ENCODE peak calls at places on chromosomes 12 and 14, in eight cellular contexts. T is H1, D is GM23338, F is HepG2, C is HCT116, E is K562, Y is GM12878, V is endothelial cell of umbilical vein. R is an unnamed sample.

GRCh38 chr12:31482816-31483215 is 108.1 kb downstream of the DENND5B start:
- DNase-seq in T (no peak), Y (no peak), D (no peak), C (peak; percentile 51), E (no peak), V (peak; percentile 33), F (no peak), R (no peak)

GRCh38 chr14:68111733-68112270 is 292.2 kb downstream of the RAD51B start:
- DNase-seq in D (no peak), Y (no peak), F (no peak), T (no peak), C (no peak), E (no peak), V (no peak), R (no peak)

GRCh38 chr14:35248476-35248788 is 43.8 kb upstream of the PSMA6 start:
- DNase-seq in D (no peak), Y (no peak), F (no peak), V (no peak), E (no peak), C (no peak), T (no peak), R (no peak)

GRCh38 chr14:88380405-88380804 is 5.1 kb upstream of the SPATA7 start:
- DNase-seq in C (no peak), V (no peak), Y (no peak), F (no peak), D (peak; percentile 27), E (no peak), T (no peak), R (no peak)

GRCh38 chr14:38208825-38209562 is 1.3 kb downstream of the SSTR1 start:
- DNase-seq in C (no peak), E (no peak), Y (no peak), V (peak; percentile 47), D (peak; percentile 70), F (peak; percentile 33), T (peak; percentile 79), R (no peak)

GRCh38 chr14:31858868-31859267 is 218.2 kb upstream of the ARHGAP5 start:
- DNase-seq in T (no peak), C (no peak), Y (no peak), D (no peak), F (peak; percentile 58), E (no peak), V (no peak), R (no peak)

GRCh38 chr12:10726945-10727344 is 3.8 kb upstream of the YBX3 start:
- DNase-seq in F (no peak), V (no peak), D (no peak), Y (no peak), C (no peak), E (no peak), T (no peak), R (no peak)

GRCh38 chr12:3933074-3933818 is 60.0 kb upstream of the PARP11 start:
- DNase-seq in F (no peak), C (no peak), T (no peak), V (no peak), Y (no peak), E (no peak), D (no peak), R (no peak)

GRCh38 chr12:617304-617915 is 45.8 kb downstream of the NINJ2 start:
- DNase-seq in F (peak; percentile 77), C (no peak), T (no peak), E (no peak), Y (no peak), D (no peak), V (peak; percentile 19), R (no peak)

GRCh38 chr14:78081245-78081644 is 88.9 kb upstream of the NRXN3 start:
- DNase-seq in C (no peak), F (no peak), D (no peak), Y (no peak), V (no peak), T (no peak), E (no peak), R (no peak)

GRCh38 chr12:52976574-52977071 is 27.7 kb downstream of the KRT18 start:
- DNase-seq in D (peak; percentile 43), T (no peak), C (no peak), V (no peak), F (no peak), Y (no peak), E (no peak), R (no peak)

GRCh38 chr12:121830134-121830533 is 26.3 kb downstream of the SETD1B start:
- DNase-seq in Y (no peak), V (no peak), T (no peak), E (no peak), D (no peak), F (no peak), C (no peak), R (no peak)

GRCh38 chr12:102522768-102523167 is 42.4 kb upstream of the IGF1 start:
- DNase-seq in V (no peak), F (peak; percentile 14), C (no peak), E (no peak), T (no peak), Y (no peak), D (peak; percentile 19), R (no peak)

GRCh38 chr12:105993766-105994165 is 145.0 kb downstream of the NUAK1 start:
- DNase-seq in V (no peak), E (no peak), D (no peak), F (no peak), T (no peak), C (no peak), Y (no peak), R (no peak)

GRCh38 chr12:25458047-25458552 is 95.0 kb downstream of the LMNTD1 start:
- DNase-seq in C (peak; percentile 95), Y (no peak), E (no peak), F (peak; percentile 7), T (no peak), D (no peak), V (peak; percentile 91), R (peak; percentile 24)

GRCh38 chr14:68637106-68638021 is 155.5 kb downstream of the ZFP36L1 start:
- DNase-seq in Y (no peak), T (peak; percentile 26), F (no peak), D (no peak), E (no peak), V (no peak), C (no peak), R (no peak)

GRCh38 chr12:79409562-79409961 is 281.2 kb downstream of the PAWR start:
- DNase-seq in V (peak; percentile 37), T (no peak), F (no peak), E (no peak), C (no peak), D (no peak), Y (no peak), R (peak; percentile 75)

GRCh38 chr12:47812797-47813490 is 6.8 kb downstream of the HDAC7 start:
- DNase-seq in V (peak; percentile 87), C (no peak), E (peak; percentile 86), Y (peak; percentile 73), D (peak; percentile 95), F (peak; percentile 36), T (peak; percentile 83), R (no peak)

GRCh38 chr12:90909069-90909676 is 45.8 kb downstream of the CCER1 start:
- DNase-seq in Y (no peak), T (peak; percentile 46), V (peak; percentile 67), E (no peak), D (peak; percentile 77), F (peak; percentile 6), C (peak; percentile 38), R (peak; percentile 20)

DNA sequence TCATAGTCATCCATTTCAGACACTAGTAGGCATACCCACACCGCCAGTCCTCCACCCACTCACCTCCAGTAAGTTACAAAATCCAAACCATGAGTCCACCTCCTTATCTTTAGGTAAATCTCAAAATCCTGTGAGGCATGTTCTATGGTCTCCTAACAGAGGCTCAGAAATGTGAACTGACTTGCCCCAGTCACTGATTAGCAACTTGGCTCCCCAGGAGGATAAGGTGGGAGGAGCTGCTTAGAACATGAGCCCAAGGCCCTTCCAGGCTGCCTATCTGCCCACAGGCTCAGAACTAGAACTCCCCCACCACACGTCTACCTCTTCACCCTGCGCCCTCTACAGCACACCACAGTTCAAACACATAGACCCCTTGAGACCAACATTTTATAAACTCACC is 19.9 kb downstream of the SETD3 start:
- DNase-seq in D (peak; percentile 22), V (no peak), Y (no peak), F (no peak), C (no peak), E (peak; percentile 63), T (peak; percentile 45), R (no peak)
- TF ChIP-seq POLR2AphosphoS5 in D (no peak), V (no peak), Y (no peak), F (no peak), C (no peak), E (no peak), T (no peak), R (no peak)

GRCh38 chr14:36522972-36523685 is 3.1 kb upstream of the NKX2-1 start:
- DNase-seq in T (peak; percentile 58), D (peak; percentile 40), F (no peak), E (no peak), Y (no peak), V (no peak), C (no peak), R (no peak)
- TF ChIP-seq EZH2 in T (peak; percentile 77), D (peak; percentile 87), F (no peak), E (no peak), Y (no peak), V (peak; percentile 32), C (no peak), R (no peak)

GRCh38 chr12:89379100-89379838 is 27.0 kb upstream of the DUSP6 start:
- DNase-seq in D (no peak), F (peak; percentile 78), T (no peak), E (no peak), C (no peak), Y (no peak), V (no peak), R (no peak)

GRCh38 chr12:89376202-89376529 is 23.9 kb upstream of the DUSP6 start:
- DNase-seq in C (no peak), T (no peak), V (no peak), E (no peak), Y (no peak), D (no peak), F (no peak), R (no peak)

GRCh38 chr12:89373772-89374572 is 21.7 kb upstream of the DUSP6 start:
- DNase-seq in Y (no peak), E (no peak), F (no peak), T (no peak), C (no peak), D (no peak), V (peak; percentile 90), R (peak; percentile 79)

GRCh38 chr12:89379839-89380467 is 27.7 kb upstream of the DUSP6 start:
- DNase-seq in F (no peak), V (no peak), Y (no peak), T (no peak), E (no peak), C (no peak), D (no peak), R (no peak)

DNA sequence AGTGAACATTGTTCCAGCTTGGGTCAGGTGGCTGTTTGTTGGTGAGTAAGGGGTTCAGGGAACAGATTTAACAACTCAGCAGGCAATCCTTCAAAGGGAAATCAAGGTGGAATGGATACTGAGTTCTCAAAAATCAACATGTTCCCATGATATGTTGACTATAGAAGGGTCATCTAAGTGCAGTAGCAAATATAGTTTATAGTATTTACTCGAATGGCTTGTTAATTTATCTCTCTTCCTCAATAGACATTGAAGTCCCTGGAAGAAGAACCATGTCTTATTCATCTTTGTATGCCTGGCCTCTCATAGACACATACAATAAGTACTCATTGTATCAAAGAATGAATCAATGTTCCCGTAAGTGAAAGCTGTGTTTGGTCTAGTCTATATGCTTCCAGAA is 24.5 kb upstream of the DUSP6 start:
- DNase-seq in V (no peak), C (no peak), T (no peak), F (no peak), Y (no peak), D (no peak), E (no peak), R (no peak)
- TF ChIP-seq POLR2AphosphoS5 in V (no peak), C (no peak), T (no peak), F (no peak), Y (no peak), D (no peak), E (no peak), R (no peak)

GRCh38 chr12:26828315-26828714 is 4.7 kb downstream of the ITPR2 start:
- DNase-seq in T (no peak), V (no peak), D (no peak), E (no peak), Y (no peak), C (no peak), F (no peak), R (no peak)
- TF ChIP-seq EZH2 in T (no peak), V (no peak), D (no peak), E (no peak), Y (no peak), C (no peak), F (no peak), R (no peak)